ENCODE peak calls at places on chromosomes 7 and 10, in four cellular contexts. One of them, this sample, is unnamed.

GRCh38 chr10:17109475-17110207 is 20.0 kb downstream of the CUBN start:
- DNase-seq in GM20000: no peak
- DNase-seq in nephron progenitor cell: no peak
- DNase-seq in IMR-90: peak; percentile 85
- DNase-seq in this sample: no peak

GRCh38 chr7:332020-332517 is 42.1 kb downstream of the FOXL3 start:
- DNase-seq in nephron progenitor cell: peak; percentile 46
- DNase-seq in IMR-90: no peak
- DNase-seq in GM20000: no peak
- DNase-seq in this sample: no peak

GRCh38 chr10:131692176-131692575 is 208.6 kb upstream of the PPP2R2D start:
- DNase-seq in nephron progenitor cell: no peak
- DNase-seq in IMR-90: no peak
- DNase-seq in GM20000: no peak
- DNase-seq in this sample: no peak

GRCh38 chr7:102201576-102201975 is 85.1 kb upstream of the SH2B2 start:
- DNase-seq in GM20000: no peak
- DNase-seq in nephron progenitor cell: no peak
- DNase-seq in IMR-90: no peak
- DNase-seq in this sample: no peak

GRCh38 chr7:46830-47140 is 145.6 kb upstream of the FAM20C start:
- DNase-seq in IMR-90: no peak
- DNase-seq in nephron progenitor cell: no peak
- DNase-seq in GM20000: no peak
- DNase-seq in this sample: no peak

GRCh38 chr7:98628916-98629525 is 11.9 kb downstream of the NPTX2 start:
- DNase-seq in GM20000: no peak
- DNase-seq in nephron progenitor cell: no peak
- DNase-seq in IMR-90: no peak
- DNase-seq in this sample: no peak

GRCh38 chr10:129970404-129971364 is 6.6 kb upstream of the EBF3 start:
- DNase-seq in nephron progenitor cell: peak; percentile 31
- DNase-seq in IMR-90: no peak
- DNase-seq in GM20000: peak; percentile 32
- DNase-seq in this sample: peak; percentile 48

GRCh38 chr10:17599089-17599488 is 18.1 kb downstream of the HACD1 start:
- DNase-seq in GM20000: no peak
- DNase-seq in nephron progenitor cell: no peak
- DNase-seq in IMR-90: peak; percentile 55
- DNase-seq in this sample: no peak

GRCh38 chr7:51316666-51317581 is at the start of gene COBL:
- DNase-seq in nephron progenitor cell: peak; percentile 72
- DNase-seq in IMR-90: no peak
- DNase-seq in GM20000: peak; percentile 43
- DNase-seq in this sample: no peak

GRCh38 chr10:13789448-13789829 is 202.7 kb downstream of the PRPF18 start:
- DNase-seq in IMR-90: no peak
- DNase-seq in nephron progenitor cell: no peak
- DNase-seq in GM20000: no peak
- DNase-seq in this sample: no peak

GRCh38 chr10:132009575-132009974 is 27.9 kb upstream of the BNIP3 start:
- DNase-seq in IMR-90: no peak
- DNase-seq in nephron progenitor cell: no peak
- DNase-seq in GM20000: no peak
- DNase-seq in this sample: no peak

GRCh38 chr10:98246911-98247820 is 20.8 kb downstream of the LOXL4 start:
- DNase-seq in nephron progenitor cell: peak; percentile 43
- DNase-seq in GM20000: no peak
- DNase-seq in IMR-90: peak; percentile 84
- DNase-seq in this sample: no peak

GRCh38 chr7:137984181-137985041 is 17.5 kb downstream of the CREB3L2 start:
- DNase-seq in IMR-90: no peak
- DNase-seq in GM20000: no peak
- DNase-seq in nephron progenitor cell: no peak
- DNase-seq in this sample: no peak

GRCh38 chr7:2628891-2629290 is 2.9 kb upstream of the TTYH3 start:
- DNase-seq in IMR-90: no peak
- DNase-seq in GM20000: no peak
- DNase-seq in nephron progenitor cell: no peak
- DNase-seq in this sample: no peak

GRCh38 chr10:66784796-66785195 is 141.0 kb upstream of the LRRTM3 start:
- DNase-seq in IMR-90: peak; percentile 13
- DNase-seq in GM20000: no peak
- DNase-seq in nephron progenitor cell: no peak
- DNase-seq in this sample: no peak

GRCh38 chr10:18204050-18204449 is 63.8 kb downstream of the CACNB2 start:
- DNase-seq in nephron progenitor cell: no peak
- DNase-seq in IMR-90: no peak
- DNase-seq in GM20000: no peak
- DNase-seq in this sample: no peak

GRCh38 chr10:122822973-122823690 is 22.5 kb downstream of the CUZD1 start:
- DNase-seq in GM20000: no peak
- DNase-seq in nephron progenitor cell: no peak
- DNase-seq in IMR-90: no peak
- DNase-seq in this sample: no peak

GRCh38 chr10:122827302-122827701 is 18.4 kb downstream of the CUZD1 start:
- DNase-seq in nephron progenitor cell: no peak
- DNase-seq in GM20000: no peak
- DNase-seq in IMR-90: no peak
- DNase-seq in this sample: no peak

GRCh38 chr10:122821808-122822207 is 23.8 kb downstream of the CUZD1 start:
- DNase-seq in GM20000: no peak
- DNase-seq in IMR-90: no peak
- DNase-seq in nephron progenitor cell: no peak
- DNase-seq in this sample: no peak
- TF ChIP-seq CTCF in GM20000: no peak
- TF ChIP-seq CTCF in IMR-90: no peak
- TF ChIP-seq CTCF in nephron progenitor cell: no peak
- TF ChIP-seq CTCF in this sample: no peak

GRCh38 chr7:139629392-139630082 is 106.1 kb downstream of the CLEC2L start:
- DNase-seq in GM20000: no peak
- DNase-seq in IMR-90: no peak
- DNase-seq in nephron progenitor cell: no peak
- DNase-seq in this sample: no peak
- TF ChIP-seq CTCF in GM20000: no peak
- TF ChIP-seq CTCF in IMR-90: no peak
- TF ChIP-seq CTCF in nephron progenitor cell: no peak
- TF ChIP-seq CTCF in this sample: no peak

GRCh38 chr10:93062499-93063216 is 2.1 kb downstream of the CYP26C1 start:
- DNase-seq in nephron progenitor cell: peak; percentile 69
- DNase-seq in GM20000: peak; percentile 84
- DNase-seq in IMR-90: peak; percentile 44
- DNase-seq in this sample: peak; percentile 83
- TF ChIP-seq CTCF in nephron progenitor cell: peak; percentile 61
- TF ChIP-seq CTCF in GM20000: peak; percentile 56
- TF ChIP-seq CTCF in IMR-90: peak; percentile 63
- TF ChIP-seq CTCF in this sample: peak; percentile 49

DNA sequence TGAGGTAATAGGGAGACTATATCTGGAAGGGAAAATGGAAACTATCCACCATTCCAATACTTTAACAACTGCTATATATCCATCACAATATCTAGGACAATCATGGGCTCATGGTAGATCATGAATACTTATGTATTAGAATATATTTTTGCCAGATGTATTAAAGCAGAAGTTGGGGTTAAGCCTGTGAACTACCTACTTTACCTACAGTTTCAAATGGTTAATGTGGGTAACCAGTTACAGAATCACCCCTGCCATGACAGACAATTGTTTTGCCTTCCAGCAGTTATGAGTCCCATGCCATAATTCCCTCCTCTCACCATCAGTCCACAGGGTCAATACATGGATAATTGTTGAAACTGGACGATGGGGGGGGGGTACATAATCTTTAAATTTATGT is 29.9 kb upstream of the RAPGEF5 start:
- DNase-seq in nephron progenitor cell: no peak
- DNase-seq in IMR-90: no peak
- DNase-seq in GM20000: peak; percentile 20
- DNase-seq in this sample: no peak
- TF ChIP-seq CTCF in nephron progenitor cell: no peak
- TF ChIP-seq CTCF in IMR-90: no peak
- TF ChIP-seq CTCF in GM20000: no peak
- TF ChIP-seq CTCF in this sample: no peak

GRCh38 chr10:5293691-5294550 is 70.8 kb upstream of the UCN3 start:
- DNase-seq in nephron progenitor cell: peak; percentile 76
- DNase-seq in GM20000: peak; percentile 27
- DNase-seq in IMR-90: peak; percentile 33
- DNase-seq in this sample: no peak
- TF ChIP-seq CTCF in nephron progenitor cell: peak; percentile 45
- TF ChIP-seq CTCF in GM20000: peak; percentile 37
- TF ChIP-seq CTCF in IMR-90: peak; percentile 32
- TF ChIP-seq CTCF in this sample: no peak

DNA sequence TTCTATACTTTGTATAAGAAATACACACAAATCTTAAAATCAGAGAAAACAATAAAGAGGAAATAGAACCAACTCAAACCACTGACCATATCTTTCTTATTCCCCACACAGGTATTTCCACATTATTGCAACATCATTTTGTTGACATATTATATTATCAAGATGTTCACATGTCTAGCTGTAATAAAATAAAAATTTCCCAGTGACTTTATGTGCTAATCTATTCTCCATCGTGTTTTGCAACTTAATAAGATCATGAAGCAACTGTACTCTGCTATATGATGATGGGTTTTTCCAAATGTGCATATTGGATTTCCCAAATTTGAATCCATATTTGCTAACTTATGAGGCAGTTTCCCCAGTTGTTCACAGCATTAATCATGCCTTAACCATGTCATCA is 127.8 kb downstream of the ITGB8 start:
- DNase-seq in IMR-90: no peak
- DNase-seq in GM20000: no peak
- DNase-seq in nephron progenitor cell: no peak
- DNase-seq in this sample: no peak
- TF ChIP-seq CTCF in IMR-90: no peak
- TF ChIP-seq CTCF in GM20000: no peak
- TF ChIP-seq CTCF in nephron progenitor cell: no peak
- TF ChIP-seq CTCF in this sample: no peak

GRCh38 chr10:24513155-24513554 is 210.5 kb downstream of the ARHGAP21 start:
- DNase-seq in nephron progenitor cell: no peak
- DNase-seq in IMR-90: peak; percentile 34
- DNase-seq in GM20000: no peak
- DNase-seq in this sample: no peak
- TF ChIP-seq CTCF in nephron progenitor cell: peak; percentile 26
- TF ChIP-seq CTCF in IMR-90: peak; percentile 58
- TF ChIP-seq CTCF in GM20000: no peak
- TF ChIP-seq CTCF in this sample: no peak

DNA sequence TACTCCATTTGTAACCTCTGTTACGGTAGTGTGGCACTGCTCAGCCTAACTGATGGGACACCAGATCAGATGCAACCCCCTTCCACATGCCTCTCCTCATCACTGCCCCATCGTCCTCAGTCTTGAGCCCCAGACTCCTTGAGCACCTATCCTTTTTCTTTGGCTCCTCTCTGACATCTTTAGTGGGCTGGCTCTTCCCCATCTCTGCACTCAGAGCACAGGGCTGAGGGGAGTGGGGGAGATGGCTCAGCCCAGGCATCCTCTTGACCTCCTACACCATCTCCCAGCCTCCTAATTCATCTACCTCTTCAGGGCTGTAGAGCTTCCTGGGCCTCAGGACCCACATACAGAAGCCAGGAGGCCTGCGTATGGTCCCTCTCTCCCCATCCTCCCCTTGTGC is 1.5 kb upstream of the POLM start:
- DNase-seq in IMR-90: no peak
- DNase-seq in GM20000: no peak
- DNase-seq in nephron progenitor cell: no peak
- DNase-seq in this sample: no peak
- TF ChIP-seq CTCF in IMR-90: no peak
- TF ChIP-seq CTCF in GM20000: no peak
- TF ChIP-seq CTCF in nephron progenitor cell: no peak
- TF ChIP-seq CTCF in this sample: no peak

DNA sequence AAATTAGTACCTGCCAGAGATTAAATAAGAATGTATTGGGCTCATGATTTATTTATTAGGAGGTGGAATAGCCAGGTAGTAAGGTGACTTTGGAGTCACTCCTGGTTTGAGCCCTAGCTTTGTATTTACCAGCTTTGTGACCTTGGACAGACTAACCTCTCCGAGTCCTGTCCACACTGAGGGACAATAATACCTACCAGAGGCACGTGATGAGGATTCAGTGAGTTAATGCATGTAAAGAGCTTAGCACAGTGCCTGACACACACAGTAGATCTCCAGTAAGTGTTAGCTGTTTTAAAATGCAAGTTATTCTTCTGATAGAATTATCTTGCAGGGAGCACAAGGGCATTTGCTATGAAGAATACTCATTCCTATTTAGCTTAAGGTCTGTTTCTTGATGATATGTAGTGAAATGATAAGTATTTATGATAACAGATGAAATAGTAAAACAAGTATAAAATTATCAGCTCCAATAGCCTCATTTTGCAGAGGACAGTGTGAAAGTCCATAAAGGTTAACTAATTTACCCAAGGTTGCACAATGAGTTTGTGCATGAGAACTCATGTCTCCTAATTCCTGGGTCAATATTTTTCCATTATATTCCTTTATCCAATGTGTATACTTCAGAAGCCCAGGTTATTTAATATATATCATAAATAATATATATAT is 36.4 kb downstream of the RABGEF1 start:
- DNase-seq in IMR-90: no peak
- DNase-seq in nephron progenitor cell: no peak
- DNase-seq in GM20000: no peak
- DNase-seq in this sample: no peak
- TF ChIP-seq CTCF in IMR-90: no peak
- TF ChIP-seq CTCF in nephron progenitor cell: no peak
- TF ChIP-seq CTCF in GM20000: no peak
- TF ChIP-seq CTCF in this sample: no peak

This sample was measured in B cell.